ENCODE peak calls at places on chromosomes 4 and X, in seven cellular contexts. One of them, this sample, is unnamed.

GRCh38 chrX:119676949-119677653 is 15.9 kb downstream of the SEPTIN6 start:
- DNase-seq in K562: no peak
- DNase-seq in H1: no peak
- DNase-seq in HepG2: no peak
- DNase-seq in SK-N-SH: no peak
- DNase-seq in HCT116: no peak
- DNase-seq in GM12878: no peak
- DNase-seq in this sample: no peak

GRCh38 chrX:3522016-3522690 is 175.7 kb upstream of the MXRA5 start:
- DNase-seq in K562: no peak
- DNase-seq in H1: no peak
- DNase-seq in HepG2: no peak
- DNase-seq in SK-N-SH: no peak
- DNase-seq in HCT116: no peak
- DNase-seq in GM12878: no peak
- DNase-seq in this sample: no peak

GRCh38 chrX:85903692-85904471 is 143.5 kb downstream of the CHM start:
- DNase-seq in K562: no peak
- DNase-seq in H1: no peak
- DNase-seq in HepG2: no peak
- DNase-seq in SK-N-SH: no peak
- DNase-seq in HCT116: no peak
- DNase-seq in GM12878: no peak
- DNase-seq in this sample: no peak

GRCh38 chr4:8279321-8280157 is 10.0 kb downstream of the HTRA3 start:
- DNase-seq in K562: no peak
- DNase-seq in H1: no peak
- DNase-seq in HepG2: no peak
- DNase-seq in SK-N-SH: no peak
- DNase-seq in HCT116: no peak
- DNase-seq in GM12878: no peak
- DNase-seq in this sample: no peak

GRCh38 chrX:111568356-111568755 is 56.9 kb downstream of the SERTM2 start:
- DNase-seq in K562: peak; percentile 24
- DNase-seq in H1: no peak
- DNase-seq in HepG2: peak; percentile 0
- DNase-seq in SK-N-SH: peak; percentile 17
- DNase-seq in HCT116: peak; percentile 6
- DNase-seq in GM12878: no peak
- DNase-seq in this sample: peak; percentile 22

GRCh38 chr4:108849611-108850406 is 87.0 kb upstream of the ETNPPL start:
- DNase-seq in K562: no peak
- DNase-seq in H1: no peak
- DNase-seq in HepG2: no peak
- DNase-seq in SK-N-SH: no peak
- DNase-seq in HCT116: no peak
- DNase-seq in GM12878: peak; percentile 13
- DNase-seq in this sample: no peak

GRCh38 chr4:142314183-142314582 is 531.9 kb downstream of the INPP4B start:
- DNase-seq in K562: no peak
- DNase-seq in H1: no peak
- DNase-seq in HepG2: no peak
- DNase-seq in SK-N-SH: no peak
- DNase-seq in HCT116: no peak
- DNase-seq in GM12878: no peak
- DNase-seq in this sample: peak; percentile 35

GRCh38 chr4:108637856-108638255 is 12.5 kb upstream of the OSTC start:
- DNase-seq in K562: no peak
- DNase-seq in H1: no peak
- DNase-seq in HepG2: no peak
- DNase-seq in SK-N-SH: no peak
- DNase-seq in HCT116: no peak
- DNase-seq in GM12878: no peak
- DNase-seq in this sample: no peak

GRCh38 chr4:115323106-115323684 is 209.8 kb upstream of the NDST4 start:
- DNase-seq in K562: no peak
- DNase-seq in H1: no peak
- DNase-seq in HepG2: no peak
- DNase-seq in SK-N-SH: no peak
- DNase-seq in HCT116: no peak
- DNase-seq in GM12878: no peak
- DNase-seq in this sample: no peak

GRCh38 chrX:47179221-47179927 is 14.3 kb upstream of the UBA1 start:
- DNase-seq in K562: no peak
- DNase-seq in H1: no peak
- DNase-seq in HepG2: no peak
- DNase-seq in SK-N-SH: no peak
- DNase-seq in HCT116: no peak
- DNase-seq in GM12878: no peak
- DNase-seq in this sample: no peak

GRCh38 chrX:118976599-118977340 is 2.4 kb downstream of the LONRF3 start:
- DNase-seq in K562: peak; percentile 21
- DNase-seq in H1: no peak
- DNase-seq in HepG2: no peak
- DNase-seq in SK-N-SH: peak; percentile 61
- DNase-seq in HCT116: no peak
- DNase-seq in GM12878: no peak
- DNase-seq in this sample: no peak

GRCh38 chr4:98728433-98728832 is 70.0 kb upstream of the TSPAN5 start:
- DNase-seq in K562: peak; percentile 69
- DNase-seq in H1: no peak
- DNase-seq in HepG2: no peak
- DNase-seq in SK-N-SH: peak; percentile 37
- DNase-seq in HCT116: no peak
- DNase-seq in GM12878: no peak
- DNase-seq in this sample: no peak

GRCh38 chr4:40719008-40719623 is 30.6 kb upstream of the NSUN7 start:
- DNase-seq in K562: peak; percentile 30
- DNase-seq in H1: no peak
- DNase-seq in HepG2: peak; percentile 44
- DNase-seq in SK-N-SH: peak; percentile 19
- DNase-seq in HCT116: peak; percentile 61
- DNase-seq in GM12878: peak; percentile 71
- DNase-seq in this sample: peak; percentile 52

GRCh38 chr4:39710098-39710896 is 12.4 kb downstream of the UBE2K start:
- DNase-seq in K562: no peak
- DNase-seq in H1: no peak
- DNase-seq in HepG2: no peak
- DNase-seq in SK-N-SH: no peak
- DNase-seq in HCT116: no peak
- DNase-seq in GM12878: no peak
- DNase-seq in this sample: no peak

GRCh38 chr4:39700500-39700899 is 2.6 kb downstream of the UBE2K start:
- DNase-seq in K562: peak; percentile 18
- DNase-seq in H1: no peak
- DNase-seq in HepG2: no peak
- DNase-seq in SK-N-SH: no peak
- DNase-seq in HCT116: no peak
- DNase-seq in GM12878: no peak
- DNase-seq in this sample: no peak

GRCh38 chr4:39702716-39703115 is 4.8 kb downstream of the UBE2K start:
- DNase-seq in K562: no peak
- DNase-seq in H1: no peak
- DNase-seq in HepG2: no peak
- DNase-seq in SK-N-SH: no peak
- DNase-seq in HCT116: no peak
- DNase-seq in GM12878: no peak
- DNase-seq in this sample: no peak

GRCh38 chr4:39706829-39707511 is 9.0 kb downstream of the UBE2K start:
- DNase-seq in K562: peak; percentile 35
- DNase-seq in H1: peak; percentile 44
- DNase-seq in HepG2: no peak
- DNase-seq in SK-N-SH: no peak
- DNase-seq in HCT116: no peak
- DNase-seq in GM12878: no peak
- DNase-seq in this sample: no peak

DNA sequence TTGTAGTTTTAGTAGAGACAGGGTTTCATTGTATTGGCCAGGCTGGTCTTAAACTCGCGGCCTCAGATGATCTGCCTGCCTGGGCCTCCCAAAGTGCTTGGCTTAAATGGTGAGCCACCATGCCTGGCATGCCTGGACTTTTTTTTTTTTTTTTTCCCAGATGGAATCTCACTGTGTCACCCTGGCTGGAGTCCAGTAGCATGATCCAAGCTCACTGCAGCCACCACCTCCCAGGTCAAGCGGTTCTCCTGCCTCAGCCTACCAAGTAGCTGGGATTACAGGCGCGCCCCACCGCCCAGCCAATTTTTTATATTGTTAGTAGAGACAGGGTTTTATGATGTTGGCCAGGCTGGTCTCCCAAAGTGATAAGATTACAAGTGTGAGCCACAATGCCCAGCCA is 8.4 kb downstream of the UBE2K start:
- DNase-seq in K562: no peak
- DNase-seq in H1: peak; percentile 40
- DNase-seq in HepG2: peak; percentile 58
- DNase-seq in SK-N-SH: no peak
- DNase-seq in HCT116: peak; percentile 51
- DNase-seq in GM12878: no peak
- DNase-seq in this sample: no peak
- TF ChIP-seq JUND in K562: no peak
- TF ChIP-seq JUND in H1: no peak
- TF ChIP-seq JUND in HepG2: no peak
- TF ChIP-seq JUND in SK-N-SH: peak; percentile 20
- TF ChIP-seq JUND in HCT116: no peak
- TF ChIP-seq JUND in GM12878: no peak
- TF ChIP-seq JUND in this sample: no peak

GRCh38 chr4:145097821-145098674 is at the start of the genes ABCE1 and ANAPC10:
- DNase-seq in K562: peak; percentile 99
- DNase-seq in H1: peak; percentile 95
- DNase-seq in HepG2: peak; percentile 94
- DNase-seq in SK-N-SH: peak; percentile 93
- DNase-seq in HCT116: peak; percentile 96
- DNase-seq in GM12878: peak; percentile 87
- DNase-seq in this sample: peak; percentile 82

GRCh38 chr4:145097331-145097820 is 620 bp downstream of the ANAPC10 start:
- DNase-seq in K562: no peak
- DNase-seq in H1: no peak
- DNase-seq in HepG2: no peak
- DNase-seq in SK-N-SH: no peak
- DNase-seq in HCT116: no peak
- DNase-seq in GM12878: no peak
- DNase-seq in this sample: no peak

GRCh38 chr4:145099653-145100052 is 1.5 kb downstream of the ABCE1 start:
- DNase-seq in K562: no peak
- DNase-seq in H1: no peak
- DNase-seq in HepG2: peak; percentile 19
- DNase-seq in SK-N-SH: no peak
- DNase-seq in HCT116: no peak
- DNase-seq in GM12878: no peak
- DNase-seq in this sample: no peak

GRCh38 chr4:145101091-145101490 is 3.0 kb downstream of the ABCE1 start:
- DNase-seq in K562: no peak
- DNase-seq in H1: no peak
- DNase-seq in HepG2: no peak
- DNase-seq in SK-N-SH: no peak
- DNase-seq in HCT116: no peak
- DNase-seq in GM12878: no peak
- DNase-seq in this sample: no peak

GRCh38 chr4:145098675-145099037 is 545 bp downstream of the ABCE1 start:
- DNase-seq in K562: peak; percentile 69
- DNase-seq in H1: no peak
- DNase-seq in HepG2: peak; percentile 56
- DNase-seq in SK-N-SH: peak; percentile 41
- DNase-seq in HCT116: peak; percentile 23
- DNase-seq in GM12878: no peak
- DNase-seq in this sample: peak; percentile 13
- TF ChIP-seq JUND in K562: peak; percentile 63
- TF ChIP-seq JUND in H1: no peak
- TF ChIP-seq JUND in HepG2: no peak
- TF ChIP-seq JUND in SK-N-SH: peak; percentile 34
- TF ChIP-seq JUND in HCT116: no peak
- TF ChIP-seq JUND in GM12878: no peak
- TF ChIP-seq JUND in this sample: no peak

GRCh38 chrX:49071877-49072711 is 1.7 kb downstream of the PRAF2 start:
- DNase-seq in K562: no peak
- DNase-seq in H1: peak; percentile 60
- DNase-seq in HepG2: no peak
- DNase-seq in SK-N-SH: peak; percentile 71
- DNase-seq in HCT116: no peak
- DNase-seq in GM12878: no peak
- DNase-seq in this sample: no peak
- TF ChIP-seq JUND in K562: no peak
- TF ChIP-seq JUND in H1: no peak
- TF ChIP-seq JUND in HepG2: no peak
- TF ChIP-seq JUND in SK-N-SH: no peak
- TF ChIP-seq JUND in HCT116: no peak
- TF ChIP-seq JUND in GM12878: no peak
- TF ChIP-seq JUND in this sample: no peak

GRCh38 chrX:72238721-72239475 is at the start of gene ERCC6L:
- DNase-seq in K562: peak; percentile 89
- DNase-seq in H1: peak; percentile 84
- DNase-seq in HepG2: peak; percentile 70
- DNase-seq in SK-N-SH: peak; percentile 98
- DNase-seq in HCT116: peak; percentile 69
- DNase-seq in GM12878: peak; percentile 51
- DNase-seq in this sample: peak; percentile 86

GRCh38 chrX:72247206-72247944 is 8.5 kb upstream of the ERCC6L start:
- DNase-seq in K562: peak; percentile 56
- DNase-seq in H1: no peak
- DNase-seq in HepG2: peak; percentile 47
- DNase-seq in SK-N-SH: no peak
- DNase-seq in HCT116: no peak
- DNase-seq in GM12878: no peak
- DNase-seq in this sample: no peak

GRCh38 chrX:72240976-72241375 is 2.1 kb upstream of the ERCC6L start:
- DNase-seq in K562: no peak
- DNase-seq in H1: no peak
- DNase-seq in HepG2: peak; percentile 9
- DNase-seq in SK-N-SH: no peak
- DNase-seq in HCT116: no peak
- DNase-seq in GM12878: no peak
- DNase-seq in this sample: no peak

GRCh38 chrX:72245461-72246089 is 6.7 kb upstream of the ERCC6L start:
- DNase-seq in K562: peak; percentile 72
- DNase-seq in H1: peak; percentile 80
- DNase-seq in HepG2: peak; percentile 37
- DNase-seq in SK-N-SH: peak; percentile 79
- DNase-seq in HCT116: peak; percentile 13
- DNase-seq in GM12878: no peak
- DNase-seq in this sample: peak; percentile 61

DNA sequence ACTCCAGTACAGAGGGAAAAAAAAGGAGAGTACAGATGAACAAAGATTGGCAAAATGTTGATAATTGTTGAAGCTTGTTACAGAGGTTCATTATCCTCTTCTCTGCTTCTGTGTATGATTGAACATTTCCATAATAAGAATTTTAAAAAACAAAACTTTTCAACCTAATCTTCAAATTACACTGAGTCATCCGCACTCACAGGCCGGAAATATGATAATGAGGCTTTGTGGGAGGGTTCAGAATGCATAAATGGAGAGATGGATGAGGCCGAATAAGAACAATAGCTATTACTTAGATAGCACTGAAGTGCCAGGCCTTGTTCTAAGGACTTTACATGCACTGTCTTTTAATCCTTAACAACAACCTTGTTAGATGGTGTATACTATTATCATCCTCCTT is 4.6 kb upstream of the ERCC6L start:
- DNase-seq in K562: peak; percentile 57
- DNase-seq in H1: no peak
- DNase-seq in HepG2: no peak
- DNase-seq in SK-N-SH: no peak
- DNase-seq in HCT116: no peak
- DNase-seq in GM12878: no peak
- DNase-seq in this sample: no peak
- TF ChIP-seq JUND in K562: no peak
- TF ChIP-seq JUND in H1: no peak
- TF ChIP-seq JUND in HepG2: no peak
- TF ChIP-seq JUND in SK-N-SH: peak; percentile 12
- TF ChIP-seq JUND in HCT116: no peak
- TF ChIP-seq JUND in GM12878: no peak
- TF ChIP-seq JUND in this sample: no peak

This sample was measured in T47D.